ENCODE peak calls at places on chromosomes 4 and X, in four cellular contexts. One of them, this sample, is unnamed.

GRCh38 chr4:149715822-149716585 is 99.6 kb downstream of the IQCM start:
- DNase-seq in K562: no peak
- DNase-seq in HepG2: no peak
- DNase-seq in GM12878: no peak
- DNase-seq in this sample: no peak

GRCh38 chr4:67762091-67762490 is 7.9 kb upstream of the GNRHR start:
- DNase-seq in K562: no peak
- DNase-seq in GM12878: peak; percentile 45
- DNase-seq in HepG2: no peak
- DNase-seq in this sample: no peak

GRCh38 chrX:24471808-24472207 is 6.7 kb downstream of the PDK3 start:
- DNase-seq in GM12878: no peak
- DNase-seq in HepG2: no peak
- DNase-seq in K562: no peak
- DNase-seq in this sample: no peak

GRCh38 chr4:109554971-109555370 is 5.1 kb upstream of the MCUB start:
- DNase-seq in HepG2: no peak
- DNase-seq in GM12878: no peak
- DNase-seq in K562: no peak
- DNase-seq in this sample: no peak

GRCh38 chr4:104524591-104524990 is 29.9 kb upstream of the CXXC4 start:
- DNase-seq in GM12878: no peak
- DNase-seq in HepG2: no peak
- DNase-seq in K562: no peak
- DNase-seq in this sample: no peak

GRCh38 chrX:19909761-19910160 is 22.4 kb upstream of the SH3KBP1 start:
- DNase-seq in K562: no peak
- DNase-seq in GM12878: no peak
- DNase-seq in HepG2: no peak
- DNase-seq in this sample: no peak

GRCh38 chr4:11548529-11549176 is 120.0 kb upstream of the HS3ST1 start:
- DNase-seq in K562: no peak
- DNase-seq in GM12878: no peak
- DNase-seq in HepG2: no peak
- DNase-seq in this sample: no peak

GRCh38 chrX:17032351-17032750 is 85.9 kb downstream of the REPS2 start:
- DNase-seq in HepG2: no peak
- DNase-seq in K562: no peak
- DNase-seq in GM12878: no peak
- DNase-seq in this sample: no peak

GRCh38 chr4:38141808-38142500 is 181.8 kb downstream of the PTTG2 start:
- DNase-seq in GM12878: no peak
- DNase-seq in K562: no peak
- DNase-seq in HepG2: no peak
- DNase-seq in this sample: no peak

GRCh38 chrX:153397256-153397960 is 3.7 kb downstream of the PNMA6E start:
- DNase-seq in K562: no peak
- DNase-seq in HepG2: no peak
- DNase-seq in GM12878: no peak
- DNase-seq in this sample: no peak

GRCh38 chr4:3572363-3572762 is 40.1 kb upstream of the LRPAP1 start:
- DNase-seq in GM12878: no peak
- DNase-seq in HepG2: no peak
- DNase-seq in K562: no peak
- DNase-seq in this sample: peak; percentile 48

GRCh38 chr4:155787113-155787710 is 28.4 kb downstream of the GUCY1B1 start:
- DNase-seq in GM12878: peak; percentile 19
- DNase-seq in HepG2: peak; percentile 28
- DNase-seq in K562: peak; percentile 5
- DNase-seq in this sample: no peak

GRCh38 chrX:132738951-132739350 is 219.5 kb downstream of the HS6ST2 start:
- DNase-seq in GM12878: no peak
- DNase-seq in K562: no peak
- DNase-seq in HepG2: no peak
- DNase-seq in this sample: no peak

GRCh38 chr4:140637836-140638235 is 69.1 kb upstream of the UCP1 start:
- DNase-seq in HepG2: peak; percentile 59
- DNase-seq in GM12878: no peak
- DNase-seq in K562: peak; percentile 60
- DNase-seq in this sample: peak; percentile 45

GRCh38 chr4:15651682-15652081 is 3.5 kb downstream of the FBXL5 start:
- DNase-seq in K562: no peak
- DNase-seq in HepG2: no peak
- DNase-seq in GM12878: no peak
- DNase-seq in this sample: no peak

GRCh38 chr4:139735381-139736256 is 70.0 kb downstream of the MGST2 start:
- DNase-seq in K562: no peak
- DNase-seq in GM12878: no peak
- DNase-seq in HepG2: no peak
- DNase-seq in this sample: peak; percentile 46

GRCh38 chrX:132818638-132819037 is 139.8 kb downstream of the HS6ST2 start:
- DNase-seq in HepG2: no peak
- DNase-seq in K562: no peak
- DNase-seq in GM12878: no peak
- DNase-seq in this sample: no peak

GRCh38 chr4:44118971-44119680 is 329.5 kb downstream of the KCTD8 start:
- DNase-seq in HepG2: no peak
- DNase-seq in GM12878: no peak
- DNase-seq in K562: no peak
- DNase-seq in this sample: no peak

GRCh38 chr4:139958738-139959096 is 195.3 kb downstream of the MAML3 start:
- DNase-seq in K562: no peak
- DNase-seq in GM12878: no peak
- DNase-seq in HepG2: no peak
- DNase-seq in this sample: no peak

GRCh38 chrX:153573999-153574398 is 24.9 kb downstream of the CCNQ start:
- DNase-seq in HepG2: no peak
- DNase-seq in K562: peak; percentile 40
- DNase-seq in GM12878: no peak
- DNase-seq in this sample: no peak

GRCh38 chrX:76148753-76149152 is 24.1 kb upstream of the PBDC1 start:
- DNase-seq in HepG2: peak; percentile 17
- DNase-seq in K562: peak; percentile 25
- DNase-seq in GM12878: peak; percentile 45
- DNase-seq in this sample: peak; percentile 15

GRCh38 chr4:138555584-138555983 is 313.4 kb upstream of the SLC7A11 start:
- DNase-seq in HepG2: peak; percentile 45
- DNase-seq in GM12878: no peak
- DNase-seq in K562: peak; percentile 53
- DNase-seq in this sample: peak; percentile 32

GRCh38 chrX:74382613-74383012 is 38.7 kb upstream of the SLC16A2 start:
- DNase-seq in HepG2: peak; percentile 29
- DNase-seq in GM12878: peak; percentile 3
- DNase-seq in K562: peak; percentile 58
- DNase-seq in this sample: peak; percentile 67

GRCh38 chr4:36281384-36282106 is at the start of gene DTHD1:
- DNase-seq in GM12878: no peak
- DNase-seq in K562: no peak
- DNase-seq in HepG2: no peak
- DNase-seq in this sample: no peak

GRCh38 chr4:161894493-161895167 is 269.2 kb downstream of the FSTL5 start:
- DNase-seq in GM12878: no peak
- DNase-seq in K562: no peak
- DNase-seq in HepG2: no peak
- DNase-seq in this sample: no peak

GRCh38 chr4:131337956-131338355 is 1811.1 kb upstream of the PCDH10 start:
- DNase-seq in HepG2: no peak
- DNase-seq in K562: no peak
- DNase-seq in GM12878: no peak
- DNase-seq in this sample: no peak

GRCh38 chr4:47313396-47313795 is 150.1 kb downstream of the COMMD8 start:
- DNase-seq in K562: no peak
- DNase-seq in HepG2: no peak
- DNase-seq in GM12878: no peak
- DNase-seq in this sample: no peak

GRCh38 chrX:1283093-1283492 is 14.5 kb downstream of the CSF2RA start:
- DNase-seq in GM12878: no peak
- DNase-seq in HepG2: no peak
- DNase-seq in K562: no peak
- DNase-seq in this sample: no peak

GRCh38 chrX:97399400-97399799 is 515.7 kb downstream of the RPA4 start:
- DNase-seq in HepG2: no peak
- DNase-seq in K562: peak; percentile 2
- DNase-seq in GM12878: peak; percentile 44
- DNase-seq in this sample: no peak

GRCh38 chr4:177964693-177965168 is 522.5 kb upstream of the AGA start:
- DNase-seq in HepG2: no peak
- DNase-seq in GM12878: no peak
- DNase-seq in K562: no peak
- DNase-seq in this sample: no peak

GRCh38 chr4:100188829-100189228 is 1.4 kb downstream of the DDIT4L start:
- DNase-seq in HepG2: no peak
- DNase-seq in GM12878: no peak
- DNase-seq in K562: no peak
- DNase-seq in this sample: no peak

GRCh38 chr4:27684501-27685077 is 823.9 kb downstream of the STIM2 start:
- DNase-seq in K562: peak; percentile 34
- DNase-seq in HepG2: peak; percentile 44
- DNase-seq in GM12878: no peak
- DNase-seq in this sample: peak; percentile 69

GRCh38 chrX:42976729-42977366 is 198.9 kb upstream of the PPP1R2C start:
- DNase-seq in K562: peak; percentile 10
- DNase-seq in HepG2: no peak
- DNase-seq in GM12878: no peak
- DNase-seq in this sample: no peak
- TF ChIP-seq CBFB in K562: no peak
- TF ChIP-seq CBFB in HepG2: no peak
- TF ChIP-seq CBFB in GM12878: no peak
- TF ChIP-seq CBFB in this sample: no peak

GRCh38 chr4:146243883-146244277 is 29.5 kb downstream of the REELD1 start:
- DNase-seq in GM12878: no peak
- DNase-seq in K562: no peak
- DNase-seq in HepG2: no peak
- DNase-seq in this sample: no peak

GRCh38 chr4:146245246-146245645 is 30.9 kb downstream of the REELD1 start:
- DNase-seq in K562: no peak
- DNase-seq in HepG2: no peak
- DNase-seq in GM12878: no peak
- DNase-seq in this sample: no peak

GRCh38 chr4:146245899-146246298 is 31.6 kb downstream of the REELD1 start:
- DNase-seq in GM12878: no peak
- DNase-seq in K562: no peak
- DNase-seq in HepG2: no peak
- DNase-seq in this sample: no peak

GRCh38 chr4:146244496-146244895 is 30.2 kb downstream of the REELD1 start:
- DNase-seq in GM12878: no peak
- DNase-seq in HepG2: no peak
- DNase-seq in K562: no peak
- DNase-seq in this sample: no peak

GRCh38 chr4:146243141-146243882 is 29.0 kb downstream of the REELD1 start:
- DNase-seq in K562: peak; percentile 37
- DNase-seq in GM12878: peak; percentile 45
- DNase-seq in HepG2: no peak
- DNase-seq in this sample: peak; percentile 84
- TF ChIP-seq ATF2 in K562: no peak
- TF ChIP-seq ATF2 in GM12878: no peak
- TF ChIP-seq ATF2 in HepG2: no peak
- TF ChIP-seq ATF2 in this sample: no peak

GRCh38 chr4:42152507-42153504 is at the start of gene BEND4:
- DNase-seq in K562: no peak
- DNase-seq in GM12878: no peak
- DNase-seq in HepG2: no peak
- DNase-seq in this sample: peak; percentile 16
- TF ChIP-seq CBFB in K562: no peak
- TF ChIP-seq CBFB in GM12878: no peak
- TF ChIP-seq CBFB in HepG2: no peak
- TF ChIP-seq CBFB in this sample: no peak

GRCh38 chr4:94728056-94728766 is 29.5 kb upstream of the BMPR1B start:
- DNase-seq in HepG2: no peak
- DNase-seq in K562: no peak
- DNase-seq in GM12878: no peak
- DNase-seq in this sample: no peak
- TF ChIP-seq ATF2 in HepG2: no peak
- TF ChIP-seq ATF2 in K562: no peak
- TF ChIP-seq ATF2 in GM12878: no peak
- TF ChIP-seq ATF2 in this sample: no peak

GRCh38 chrX:48613502-48614160 is 16.3 kb downstream of the WDR13 start:
- DNase-seq in K562: no peak
- DNase-seq in HepG2: no peak
- DNase-seq in GM12878: no peak
- DNase-seq in this sample: no peak

GRCh38 chrX:48616575-48616974 is 19.3 kb downstream of the WDR13 start:
- DNase-seq in HepG2: no peak
- DNase-seq in K562: no peak
- DNase-seq in GM12878: no peak
- DNase-seq in this sample: peak; percentile 22

GRCh38 chrX:48617542-48618340 is 20.4 kb downstream of the WDR13 start:
- DNase-seq in GM12878: no peak
- DNase-seq in K562: peak; percentile 76
- DNase-seq in HepG2: no peak
- DNase-seq in this sample: no peak
- TF ChIP-seq CBFB in GM12878: no peak
- TF ChIP-seq CBFB in K562: no peak
- TF ChIP-seq CBFB in HepG2: no peak
- TF ChIP-seq CBFB in this sample: no peak

DNA sequence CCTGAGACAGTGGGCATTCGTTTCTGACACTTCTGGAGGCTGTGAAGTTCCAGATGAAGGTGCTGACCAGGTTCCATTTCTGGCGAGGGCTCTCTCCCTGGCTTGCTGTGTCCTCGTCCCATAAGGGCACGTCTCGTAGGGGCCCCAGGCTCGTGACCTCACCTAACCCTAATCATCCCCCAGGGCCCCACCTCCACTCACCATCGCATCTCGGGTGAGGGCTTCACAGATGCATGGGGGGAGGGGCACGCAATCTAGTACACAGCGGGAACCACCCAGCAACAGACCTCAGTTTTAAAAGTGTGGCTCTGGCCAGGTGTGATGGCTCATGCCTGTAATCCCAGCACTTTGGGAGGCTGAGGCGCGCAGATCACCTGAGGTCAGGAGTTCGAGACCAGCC is 22.1 kb downstream of the PDE6B start:
- DNase-seq in GM12878: no peak
- DNase-seq in HepG2: no peak
- DNase-seq in K562: no peak
- DNase-seq in this sample: no peak
- TF ChIP-seq ATF2 in GM12878: no peak
- TF ChIP-seq ATF2 in HepG2: no peak
- TF ChIP-seq ATF2 in K562: no peak
- TF ChIP-seq ATF2 in this sample: no peak